ENCODE peak calls at places on chromosomes 6 and 20, in seven cellular contexts. One of them, this sample, is unnamed.

GRCh38 chr6:97958143-97958542 is 675.1 kb upstream of the MMS22L start:
- DNase-seq in fibroblast of pulmonary artery: peak
- DNase-seq in substantia nigra: no peak
- DNase-seq in iris pigment epithelial cell: peak
- DNase-seq in HS-27A: no peak
- DNase-seq in right lobe of liver: no peak
- DNase-seq in hepatic stellate cell: no peak
- DNase-seq in this sample: peak

GRCh38 chr6:41896280-41896679 is 1.1 kb upstream of the USP49 start:
- DNase-seq in right lobe of liver: no peak
- DNase-seq in substantia nigra: no peak
- DNase-seq in fibroblast of pulmonary artery: no peak
- DNase-seq in iris pigment epithelial cell: no peak
- DNase-seq in hepatic stellate cell: no peak
- DNase-seq in HS-27A: no peak
- DNase-seq in this sample: no peak

GRCh38 chr20:50343125-50343489 is 152.5 kb downstream of the CEBPB start:
- DNase-seq in hepatic stellate cell: no peak
- DNase-seq in right lobe of liver: no peak
- DNase-seq in iris pigment epithelial cell: no peak
- DNase-seq in HS-27A: no peak
- DNase-seq in substantia nigra: no peak
- DNase-seq in fibroblast of pulmonary artery: no peak
- DNase-seq in this sample: no peak

GRCh38 chr6:48626421-48626820 is 515.4 kb upstream of the PTCHD4 start:
- DNase-seq in fibroblast of pulmonary artery: no peak
- DNase-seq in HS-27A: no peak
- DNase-seq in substantia nigra: no peak
- DNase-seq in iris pigment epithelial cell: peak
- DNase-seq in hepatic stellate cell: no peak
- DNase-seq in right lobe of liver: no peak
- DNase-seq in this sample: no peak

GRCh38 chr6:165889636-165890403 is 226.8 kb upstream of the PDE10A start:
- DNase-seq in HS-27A: no peak
- DNase-seq in fibroblast of pulmonary artery: peak
- DNase-seq in hepatic stellate cell: peak
- DNase-seq in substantia nigra: no peak
- DNase-seq in iris pigment epithelial cell: peak
- DNase-seq in right lobe of liver: no peak
- DNase-seq in this sample: peak

GRCh38 chr20:42483694-42484303 is 705.9 kb downstream of the PTPRT start:
- DNase-seq in hepatic stellate cell: no peak
- DNase-seq in HS-27A: no peak
- DNase-seq in right lobe of liver: no peak
- DNase-seq in substantia nigra: peak
- DNase-seq in iris pigment epithelial cell: no peak
- DNase-seq in fibroblast of pulmonary artery: no peak
- DNase-seq in this sample: peak

GRCh38 chr6:15990179-15990578 is 138.7 kb upstream of the MYLIP start:
- DNase-seq in substantia nigra: no peak
- DNase-seq in HS-27A: no peak
- DNase-seq in hepatic stellate cell: no peak
- DNase-seq in fibroblast of pulmonary artery: no peak
- DNase-seq in right lobe of liver: no peak
- DNase-seq in iris pigment epithelial cell: no peak
- DNase-seq in this sample: no peak

GRCh38 chr20:53708129-53708968 is 114.7 kb upstream of the ZNF217 start:
- DNase-seq in fibroblast of pulmonary artery: no peak
- DNase-seq in HS-27A: peak
- DNase-seq in substantia nigra: no peak
- DNase-seq in hepatic stellate cell: peak
- DNase-seq in right lobe of liver: no peak
- DNase-seq in iris pigment epithelial cell: peak
- DNase-seq in this sample: no peak

GRCh38 chr6:84428300-84428907 is 201.0 kb upstream of the CEP162 start:
- DNase-seq in hepatic stellate cell: peak
- DNase-seq in fibroblast of pulmonary artery: peak
- DNase-seq in iris pigment epithelial cell: peak
- DNase-seq in right lobe of liver: peak
- DNase-seq in substantia nigra: no peak
- DNase-seq in HS-27A: peak
- DNase-seq in this sample: peak

GRCh38 chr6:157677235-157677634 is 145.8 kb upstream of the SNX9 start:
- DNase-seq in substantia nigra: no peak
- DNase-seq in fibroblast of pulmonary artery: peak
- DNase-seq in right lobe of liver: no peak
- DNase-seq in iris pigment epithelial cell: no peak
- DNase-seq in hepatic stellate cell: no peak
- DNase-seq in HS-27A: no peak
- DNase-seq in this sample: no peak

GRCh38 chr6:98839788-98840361 is 5.5 kb downstream of the POU3F2 start:
- DNase-seq in fibroblast of pulmonary artery: peak
- DNase-seq in HS-27A: no peak
- DNase-seq in iris pigment epithelial cell: peak
- DNase-seq in substantia nigra: no peak
- DNase-seq in hepatic stellate cell: no peak
- DNase-seq in right lobe of liver: no peak
- DNase-seq in this sample: no peak

GRCh38 chr6:139679516-139680179 is 305.2 kb upstream of the CITED2 start:
- DNase-seq in iris pigment epithelial cell: peak
- DNase-seq in substantia nigra: no peak
- DNase-seq in right lobe of liver: no peak
- DNase-seq in hepatic stellate cell: peak
- DNase-seq in fibroblast of pulmonary artery: peak
- DNase-seq in HS-27A: peak
- DNase-seq in this sample: no peak

GRCh38 chr20:4730782-4731181 is 9.1 kb downstream of the PRND start:
- DNase-seq in substantia nigra: no peak
- DNase-seq in fibroblast of pulmonary artery: peak
- DNase-seq in iris pigment epithelial cell: peak
- DNase-seq in hepatic stellate cell: no peak
- DNase-seq in HS-27A: no peak
- DNase-seq in right lobe of liver: no peak
- DNase-seq in this sample: no peak

GRCh38 chr6:143059616-143060353 is 904 bp upstream of the AIG1 start:
- DNase-seq in right lobe of liver: peak
- DNase-seq in HS-27A: peak
- DNase-seq in hepatic stellate cell: no peak
- DNase-seq in fibroblast of pulmonary artery: peak
- DNase-seq in iris pigment epithelial cell: peak
- DNase-seq in substantia nigra: no peak
- DNase-seq in this sample: no peak

This sample was measured in neural crest cell.